ENCODE peak calls at places on chromosomes 6 and 20, in nine cellular contexts. N is stomach, U is SK-N-SH, Q is uterus, J is gastrocnemius medialis, W is Panc1, D is AG04450, X is A549, M is OCI-LY7. F is an unnamed sample. For H3K9me3, the result is how much of the 10 kb centered on the place peaks cover.

GRCh38 chr20:8782804-8783203 is 286.1 kb upstream of the PLCB4 start:
- DNase-seq in N (no peak), U (no peak), Q (no peak), J (no peak), W (no peak), D (no peak), X (no peak), M (no peak), F (no peak)

GRCh38 chr6:161301338-161301737 is 27.5 kb upstream of the AGPAT4 start:
- DNase-seq in N (no peak), U (no peak), Q (peak), J (peak), W (no peak), D (no peak), X (no peak), M (no peak), F (no peak)

GRCh38 chr6:102197211-102197610 is 803.7 kb downstream of the GRIK2 start:
- DNase-seq in N (no peak), U (no peak), Q (no peak), J (no peak), W (no peak), D (no peak), X (no peak), M (peak), F (no peak)

GRCh38 chr20:37990571-37991151 is 42.6 kb downstream of the TTI1 start:
- DNase-seq in N (peak), U (peak), Q (no peak), J (peak), W (peak), D (peak), X (peak), M (peak), F (no peak)

GRCh38 chr6:128882991-128883571 is at the start of gene LAMA2:
- DNase-seq in N (peak), U (peak), Q (peak), J (peak), W (no peak), D (peak), X (no peak), M (no peak), F (no peak)

GRCh38 chr6:27178001-27178730 is 69.3 kb upstream of the PRSS16 start:
- DNase-seq in N (peak), U (peak), Q (peak), J (peak), W (peak), D (peak), X (peak), M (peak), F (no peak)

GRCh38 chr20:14245368-14245970 is 91.9 kb downstream of the FLRT3 start:
- DNase-seq in N (no peak), U (no peak), Q (no peak), J (no peak), W (no peak), D (no peak), X (no peak), M (no peak), F (no peak)

GRCh38 chr6:17497701-17498100 is 102.4 kb upstream of the FAM8A1 start:
- DNase-seq in N (no peak), U (no peak), Q (no peak), J (no peak), W (no peak), D (no peak), X (no peak), M (no peak), F (no peak)

GRCh38 chr20:48772183-48772976 is 55.4 kb downstream of the PREX1 start:
- DNase-seq in N (peak), U (no peak), Q (no peak), J (peak), W (no peak), D (no peak), X (no peak), M (peak), F (no peak)

GRCh38 chr6:150456902-150457643 is 88.3 kb downstream of the IYD start:
- DNase-seq in N (no peak), U (no peak), Q (no peak), J (no peak), W (no peak), D (no peak), X (no peak), M (no peak), F (no peak)

GRCh38 chr6:33779305-33779704 is 9.6 kb downstream of the LEMD2 start:
- DNase-seq in N (no peak), U (peak), Q (no peak), J (no peak), W (no peak), D (no peak), X (no peak), M (peak), F (no peak)

GRCh38 chr20:43681991-43682410 is 15.1 kb downstream of the MYBL2 start:
- DNase-seq in N (no peak), U (no peak), Q (no peak), J (no peak), W (no peak), D (no peak), X (no peak), M (peak), F (no peak)

GRCh38 chr6:44254957-44255808 is 2.1 kb downstream of the SLC35B2 start:
- DNase-seq in N (no peak), U (no peak), Q (no peak), J (no peak), W (no peak), D (no peak), X (peak), M (no peak), F (no peak)

GRCh38 chr6:155078331-155078745 is 83.2 kb downstream of the TIAM2 start:
- DNase-seq in N (no peak), U (no peak), Q (peak), J (no peak), W (no peak), D (no peak), X (no peak), M (no peak), F (no peak)

GRCh38 chr20:13492001-13492480 is 146.7 kb downstream of the TASP1 start:
- DNase-seq in N (no peak), U (no peak), Q (peak), J (peak), W (no peak), D (peak), X (peak), M (no peak), F (no peak)

GRCh38 chr20:8568068-8568467 is 436.0 kb downstream of the PLCB1 start:
- DNase-seq in N (no peak), U (no peak), Q (no peak), J (no peak), W (no peak), D (no peak), X (no peak), M (no peak), F (no peak)

GRCh38 chr6:138691595-138692057 is 81.9 kb upstream of the CCDC28A start:
- DNase-seq in N (peak), U (no peak), Q (no peak), J (no peak), W (no peak), D (peak), X (peak), M (no peak), F (no peak)

GRCh38 chr6:36917541-36918193 is 31.9 kb downstream of the C6orf89 start:
- DNase-seq in N (no peak), U (no peak), Q (peak), J (peak), W (no peak), D (no peak), X (no peak), M (no peak), F (no peak)

GRCh38 chr20:13017883-13018535 is 9.2 kb downstream of the SPTLC3 start:
- DNase-seq in N (no peak), U (no peak), Q (no peak), J (no peak), W (no peak), D (no peak), X (peak), M (no peak), F (no peak)

GRCh38 chr20:47464380-47465101 is 37.1 kb upstream of the NCOA3 start:
- DNase-seq in N (peak), U (peak), Q (peak), J (peak), W (peak), D (peak), X (peak), M (no peak), F (no peak)

GRCh38 chr6:3960754-3961361 is 111.7 kb downstream of the FAM50B start:
- DNase-seq in N (no peak), U (no peak), Q (no peak), J (peak), W (no peak), D (no peak), X (no peak), M (no peak), F (no peak)

GRCh38 chr6:46053034-46053933 is 37.6 kb upstream of the CLIC5 start:
- DNase-seq in N (no peak), U (no peak), Q (peak), J (peak), W (no peak), D (no peak), X (no peak), M (no peak), F (no peak)

GRCh38 chr6:18115356-18115755 is 7.1 kb downstream of the NHLRC1 start:
- DNase-seq in N (no peak), U (no peak), Q (no peak), J (no peak), W (no peak), D (no peak), X (no peak), M (no peak), F (no peak)

GRCh38 chr6:34513628-34514027 is 42.5 kb downstream of the SPDEF start:
- DNase-seq in N (no peak), U (no peak), Q (no peak), J (no peak), W (no peak), D (no peak), X (no peak), M (no peak), F (no peak)

GRCh38 chr6:135481786-135482369 is 15.7 kb downstream of the AHI1 start:
- DNase-seq in N (no peak), U (no peak), Q (no peak), J (no peak), W (no peak), D (no peak), X (no peak), M (peak), F (no peak)
- H3K9me3 ChIP-seq in N (under half), U (under half), Q (under half), J (under half), W (under half), D (under half), X (half or more), M (half or more), F (under half)

GRCh38 chr6:21019614-21020013 is 485.4 kb downstream of the CDKAL1 start:
- DNase-seq in N (no peak), U (no peak), Q (no peak), J (no peak), W (no peak), D (no peak), X (no peak), M (no peak), F (no peak)
- TF ChIP-seq CTCF in N (no peak), U (peak), Q (no peak), J (no peak), W (peak), D (peak), X (no peak), M (no peak), F (no peak)

GRCh38 chr6:131009790-131010189 is 53.3 kb downstream of the EPB41L2 start:
- DNase-seq in N (no peak), U (no peak), Q (no peak), J (no peak), W (no peak), D (no peak), X (no peak), M (no peak), F (no peak)
- H3K9me3 ChIP-seq in N (under half), U (under half), Q (under half), J (under half), W (under half), D (under half), X (under half), M (under half), F (under half)

DNA sequence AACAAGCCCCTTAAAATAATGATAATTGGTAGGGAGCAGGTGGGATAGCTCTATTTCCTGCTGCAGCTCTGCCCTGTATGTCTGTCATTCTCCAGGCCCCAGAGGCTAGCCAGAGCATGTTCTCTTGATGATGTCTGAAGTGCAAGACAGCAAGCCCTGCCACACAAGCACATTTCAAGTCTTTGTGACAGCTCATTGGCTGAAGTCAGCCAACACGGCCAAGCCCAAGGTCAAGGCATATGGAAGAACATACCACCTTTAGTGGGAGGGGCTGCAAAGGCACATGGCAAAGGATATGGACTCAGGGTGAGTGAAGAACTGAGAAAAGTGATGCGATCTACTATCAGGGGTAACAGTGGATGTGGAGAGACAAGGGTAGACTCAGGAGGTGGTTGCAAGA is 116.1 kb downstream of the PRND start:
- DNase-seq in N (no peak), U (no peak), Q (no peak), J (no peak), W (no peak), D (no peak), X (no peak), M (no peak), F (no peak)
- TF ChIP-seq CTCF in N (no peak), U (no peak), Q (no peak), J (no peak), W (no peak), D (no peak), X (no peak), M (no peak), F (no peak)

GRCh38 chr20:31490752-31491151 is 15.7 kb downstream of the REM1 start:
- DNase-seq in N (no peak), U (no peak), Q (no peak), J (no peak), W (no peak), D (no peak), X (no peak), M (no peak), F (no peak)

GRCh38 chr20:31497838-31498540 is 16.3 kb upstream of the HM13 start:
- DNase-seq in N (no peak), U (no peak), Q (peak), J (no peak), W (no peak), D (no peak), X (no peak), M (no peak), F (no peak)

GRCh38 chr20:31489152-31489551 is 14.1 kb downstream of the REM1 start:
- DNase-seq in N (no peak), U (no peak), Q (no peak), J (no peak), W (no peak), D (no peak), X (no peak), M (no peak), F (no peak)

GRCh38 chr20:31496761-31497295 is 17.4 kb upstream of the HM13 start:
- DNase-seq in N (no peak), U (no peak), Q (peak), J (peak), W (no peak), D (no peak), X (no peak), M (no peak), F (no peak)

DNA sequence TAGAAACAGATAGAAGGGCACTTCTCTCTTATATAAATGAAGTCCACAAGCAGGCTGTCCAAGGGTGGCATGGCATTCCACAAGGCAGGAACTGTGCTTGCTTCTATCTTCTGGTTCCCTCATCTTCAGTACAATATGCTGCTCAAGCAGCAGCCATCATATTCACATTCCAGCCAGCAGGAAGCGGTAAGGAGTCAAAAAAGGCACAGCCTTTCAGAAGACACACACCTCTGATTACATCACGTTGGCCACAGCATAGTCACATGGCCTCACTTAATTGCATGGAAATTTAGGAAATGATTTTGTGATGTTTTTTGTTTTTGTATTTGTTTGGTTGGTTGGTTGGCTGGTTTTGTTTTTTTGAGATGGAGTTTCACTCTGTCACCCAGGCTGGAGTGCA is 19.0 kb downstream of the REM1 start:
- DNase-seq in N (no peak), U (no peak), Q (peak), J (no peak), W (no peak), D (no peak), X (peak), M (no peak), F (no peak)
- H3K9me3 ChIP-seq in N (under half), U (under half), Q (under half), J (under half), W (under half), D (under half), X (under half), M (under half), F (under half)